ENCODE peak calls at places on chromosome 7, in ten cellular contexts. S, I, M, Q, E, B, D, L, V and K are unnamed samples. For H3K4me1, the result is how much of the 10 kb centered on the place peaks cover.

GRCh38 chr7:140896996-140897395 is 27.7 kb downstream of the BRAF start:
- DNase-seq in Q (no peak), V (no peak), L (no peak), B (no peak), M (no peak), I (no peak), E (no peak), D (no peak), S (no peak), K (no peak)

GRCh38 chr7:50739744-50740455 is 42.8 kb downstream of the GRB10 start:
- DNase-seq in S (peak), M (no peak), D (peak), V (no peak), Q (no peak), E (no peak), I (no peak), L (no peak), B (peak), K (no peak)

GRCh38 chr7:130421685-130422084 is 19.1 kb downstream of the CEP41 start:
- DNase-seq in E (no peak), L (no peak), M (no peak), D (peak), Q (no peak), V (no peak), S (no peak), B (no peak), I (no peak), K (no peak)

GRCh38 chr7:37410305-37411209 is 38.1 kb downstream of the ELMO1 start:
- DNase-seq in D (no peak), E (no peak), I (no peak), B (no peak), S (no peak), V (no peak), M (no peak), L (no peak), Q (no peak), K (no peak)

GRCh38 chr7:27689045-27689877 is 26.6 kb upstream of the HIBADH start:
- DNase-seq in D (peak), Q (peak), L (peak), B (peak), M (no peak), S (no peak), E (peak), V (no peak), I (no peak), K (no peak)

GRCh38 chr7:32941181-32941995 is 15.9 kb upstream of the FKBP9 start:
- DNase-seq in Q (no peak), S (no peak), V (no peak), D (no peak), B (no peak), I (no peak), M (no peak), L (no peak), E (no peak), K (no peak)

GRCh38 chr7:7969306-7970112 is 913 bp downstream of the GLCCI1 start:
- DNase-seq in D (peak), I (peak), E (peak), B (peak), L (peak), Q (peak), V (peak), M (no peak), S (peak), K (peak)

GRCh38 chr7:92064414-92065029 is 69.8 kb downstream of the CYP51A1 start:
- DNase-seq in M (no peak), L (no peak), V (no peak), S (no peak), E (no peak), Q (no peak), B (no peak), D (no peak), I (no peak), K (no peak)

GRCh38 chr7:158753900-158754299 is 49.3 kb upstream of the NCAPG2 start:
- DNase-seq in E (no peak), M (no peak), L (no peak), S (no peak), Q (no peak), B (no peak), D (no peak), I (no peak), V (no peak), K (no peak)

GRCh38 chr7:155344270-155344617 is 46.6 kb downstream of the INSIG1 start:
- DNase-seq in I (peak), M (no peak), L (no peak), S (no peak), B (no peak), E (no peak), D (no peak), Q (no peak), V (no peak), K (peak)

GRCh38 chr7:10312942-10313341 is 660.7 kb upstream of the PHF14 start:
- DNase-seq in Q (no peak), E (no peak), L (no peak), V (no peak), M (no peak), S (no peak), I (no peak), B (no peak), D (no peak), K (no peak)

GRCh38 chr7:602341-603141 is 82.9 kb upstream of the PDGFA start:
- DNase-seq in Q (no peak), V (no peak), E (no peak), S (no peak), D (no peak), M (no peak), B (no peak), I (peak), L (peak), K (peak)

GRCh38 chr7:125814030-125814535 is 884.5 kb upstream of the POT1 start:
- DNase-seq in B (no peak), D (no peak), Q (no peak), E (no peak), M (no peak), I (no peak), S (no peak), V (no peak), L (no peak), K (no peak)

GRCh38 chr7:142420554-142421362 is 162.9 kb upstream of the PRSS58 start:
- DNase-seq in E (no peak), B (peak), V (no peak), M (peak), D (peak), I (no peak), L (no peak), Q (peak), S (no peak), K (no peak)

GRCh38 chr7:138963675-138964074 is 17.5 kb downstream of the KIAA1549 start:
- DNase-seq in I (no peak), S (no peak), E (no peak), B (no peak), L (no peak), M (no peak), V (no peak), D (no peak), Q (no peak), K (no peak)

GRCh38 chr7:2855386-2855785 is 11.3 kb upstream of the GNA12 start:
- DNase-seq in M (no peak), B (no peak), E (no peak), Q (no peak), I (no peak), D (no peak), L (no peak), V (no peak), S (no peak), K (no peak)

GRCh38 chr7:88357794-88358533 is 51.3 kb upstream of the STEAP4 start:
- DNase-seq in M (no peak), E (peak), S (no peak), Q (peak), B (no peak), D (peak), V (no peak), I (no peak), L (no peak), K (no peak)

GRCh38 chr7:27031289-27032172 is 64.3 kb downstream of the HOXA1 start:
- DNase-seq in V (no peak), E (peak), S (no peak), Q (no peak), I (no peak), L (no peak), B (no peak), M (no peak), D (peak), K (no peak)

GRCh38 chr7:51647931-51648351 is 331.3 kb upstream of the COBL start:
- DNase-seq in D (peak), V (no peak), E (no peak), Q (no peak), I (peak), M (no peak), S (no peak), B (no peak), L (peak), K (no peak)

GRCh38 chr7:40840990-40841389 is 706.2 kb downstream of the SUGCT start:
- DNase-seq in D (no peak), B (no peak), M (no peak), Q (no peak), S (no peak), L (no peak), E (no peak), V (no peak), I (no peak), K (no peak)

GRCh38 chr7:112495820-112496462 is 15.2 kb downstream of the LSMEM1 start:
- DNase-seq in S (no peak), E (peak), L (peak), V (peak), I (peak), D (peak), Q (peak), M (peak), B (peak), K (no peak)

DNA sequence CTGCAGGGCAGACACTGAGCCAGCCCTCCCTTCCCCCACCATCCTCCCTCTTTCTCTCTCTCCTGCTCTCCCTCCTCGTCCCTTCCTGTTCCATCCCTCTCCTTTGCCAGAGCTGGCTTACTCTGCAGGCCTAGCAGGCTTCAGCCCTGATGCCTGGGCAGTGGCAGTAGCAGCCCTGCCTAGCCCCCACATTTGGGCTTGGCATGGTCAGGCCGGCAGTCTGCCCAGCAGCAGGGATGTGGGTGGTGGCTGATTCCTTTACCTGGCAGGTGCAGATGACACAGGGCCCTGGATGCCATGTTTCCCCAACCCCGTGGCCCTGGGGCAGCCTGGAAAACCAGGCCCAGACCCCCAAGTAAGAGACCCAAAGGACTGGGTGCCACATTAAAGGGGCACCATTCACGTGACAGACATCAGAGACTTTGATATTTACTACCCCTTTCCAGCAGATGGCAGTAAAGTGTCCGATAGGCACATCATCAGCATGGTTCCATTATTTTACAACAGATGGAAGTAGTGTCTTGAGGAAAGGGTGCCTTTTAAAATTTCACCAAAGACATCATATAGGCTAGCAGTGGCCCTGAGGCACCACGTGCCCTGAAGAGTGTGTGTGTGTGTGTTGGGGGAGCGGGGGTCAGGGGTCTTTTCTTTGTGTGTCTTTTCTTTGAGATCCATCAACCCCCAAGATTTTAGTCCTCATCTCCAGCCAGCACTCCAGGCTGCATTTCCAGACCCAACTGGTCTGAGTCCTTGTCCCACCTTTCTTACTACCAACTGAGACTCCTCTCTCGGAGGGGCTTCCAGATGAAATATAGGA is 5.9 kb downstream of the KCP start:
- DNase-seq in I (peak), M (peak), L (peak), S (no peak), D (peak), B (peak), Q (peak), V (peak), E (peak), K (no peak)
- H3K4me3 ChIP-seq in I (no peak), M (no peak), L (no peak), S (no peak), D (no peak), B (no peak), Q (no peak), V (no peak), E (no peak), K (no peak)

DNA sequence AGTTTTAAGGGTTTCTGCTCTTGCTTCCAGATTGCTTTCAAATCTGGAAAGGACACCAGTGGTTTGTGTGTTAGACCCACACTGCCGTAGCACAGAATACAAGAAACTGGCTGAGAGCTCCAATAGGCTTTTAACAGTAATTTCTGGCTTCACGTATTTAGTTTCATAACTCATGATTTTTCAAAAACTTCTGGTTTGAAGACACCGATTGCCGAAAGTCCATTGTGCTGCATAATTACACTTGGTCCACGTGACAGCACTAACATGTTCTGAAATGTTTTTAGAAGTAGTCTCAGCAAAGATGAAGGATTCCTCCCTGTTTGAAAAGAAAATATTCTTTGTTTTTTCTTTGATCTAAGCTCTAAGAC is 3.8 kb downstream of the EGFR start:
- DNase-seq in S (no peak), B (no peak), V (no peak), M (no peak), E (no peak), Q (no peak), D (no peak), L (no peak), I (no peak), K (no peak)
- H3K4me1 ChIP-seq in S (under half), B (under half), V (under half), M (under half), E (under half), Q (half or more), D (under half), L (half or more), I (under half), K (half or more)

DNA sequence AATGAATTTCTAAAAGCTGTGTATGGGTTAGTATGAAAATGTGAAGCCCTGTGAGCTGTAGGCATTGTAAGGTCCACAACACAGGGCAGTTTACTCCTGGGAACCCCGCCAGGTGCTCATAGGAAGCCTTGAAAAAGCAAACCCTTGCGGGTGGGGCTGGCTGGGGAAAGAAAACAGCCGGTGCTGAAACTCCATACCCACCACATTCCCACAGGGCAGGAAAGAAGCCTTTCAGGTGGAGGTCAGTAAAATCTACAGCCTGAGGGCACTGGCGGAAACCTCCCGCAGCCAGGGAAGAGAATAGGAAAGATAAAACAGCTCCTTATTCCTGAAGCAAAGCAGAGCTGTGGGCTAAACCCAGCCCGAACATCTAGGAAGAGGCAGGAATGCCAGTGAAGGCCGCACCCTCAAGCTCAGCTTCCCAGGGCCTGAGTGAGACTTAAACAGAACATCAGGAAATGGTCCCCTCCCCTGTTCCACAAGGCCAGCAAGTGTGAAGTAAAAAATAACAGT is 34.7 kb downstream of the PODXL start:
- DNase-seq in V (no peak), I (peak), D (no peak), M (no peak), E (no peak), Q (peak), L (peak), B (peak), S (no peak), K (no peak)
- H3K27ac ChIP-seq in V (peak), I (peak), D (peak), M (peak), E (no peak), Q (peak), L (peak), B (peak), S (no peak), K (peak)

DNA sequence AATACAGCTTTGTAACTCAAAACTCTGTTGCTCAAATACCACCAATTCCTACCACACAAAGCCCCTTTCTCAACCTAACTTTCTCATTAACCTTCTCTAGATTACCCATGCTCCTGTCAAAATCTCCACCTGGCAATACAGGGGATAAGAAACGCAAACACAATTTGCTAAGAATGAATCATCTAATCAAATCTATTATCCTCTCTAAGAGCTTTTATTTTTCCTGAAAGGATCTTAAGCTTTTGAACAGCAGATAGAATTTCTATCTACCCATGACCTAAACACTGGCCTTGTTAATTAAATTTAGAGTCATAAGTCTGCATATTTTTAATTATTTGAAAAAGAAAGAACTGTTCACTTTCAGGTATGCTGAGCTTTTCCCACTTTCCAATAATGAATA is 98.3 kb downstream of the HBP1 start:
- DNase-seq in E (no peak), V (no peak), D (no peak), L (no peak), M (no peak), I (no peak), Q (no peak), S (no peak), B (no peak), K (no peak)
- H3K4me3 ChIP-seq in E (no peak), V (no peak), D (no peak), L (no peak), M (no peak), I (no peak), Q (no peak), S (no peak), B (no peak), K (no peak)

GRCh38 chr7:33981686-33982424 is 76.5 kb downstream of the BMPER start:
- DNase-seq in I (no peak), E (no peak), D (peak), L (no peak), M (no peak), B (no peak), V (no peak), S (no peak), Q (no peak), K (no peak)

GRCh38 chr7:33979807-33980355 is 74.5 kb downstream of the BMPER start:
- DNase-seq in B (peak), M (no peak), E (no peak), S (no peak), L (no peak), V (no peak), D (peak), Q (peak), I (no peak), K (no peak)

GRCh38 chr7:33979300-33979806 is 74.0 kb downstream of the BMPER start:
- DNase-seq in S (no peak), M (no peak), E (no peak), B (peak), D (peak), L (no peak), Q (no peak), I (no peak), V (no peak), K (no peak)

GRCh38 chr7:33982425-33982786 is 77.1 kb downstream of the BMPER start:
- DNase-seq in V (no peak), D (peak), E (no peak), L (no peak), B (peak), M (peak), I (no peak), Q (peak), S (no peak), K (no peak)

DNA sequence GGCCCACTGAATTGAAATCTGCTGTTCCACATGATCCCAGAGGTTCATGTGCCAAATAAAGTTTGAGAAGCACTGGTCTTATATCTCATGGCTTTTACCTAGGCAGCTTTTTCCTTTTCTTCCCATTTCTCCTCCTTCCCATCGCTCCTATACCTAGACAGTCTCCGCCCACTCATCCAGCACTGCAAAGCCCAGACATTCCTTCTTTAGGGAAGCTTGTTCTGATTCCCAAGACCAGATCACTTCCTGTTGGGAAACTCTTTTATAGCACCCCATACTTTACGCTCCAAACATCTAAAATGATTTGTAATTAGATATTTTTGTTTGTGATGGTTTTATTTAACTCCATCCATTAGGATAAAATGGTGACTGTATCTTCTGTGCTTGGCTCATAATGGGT is 75.9 kb downstream of the BMPER start:
- DNase-seq in B (peak), I (no peak), L (no peak), V (no peak), S (no peak), D (peak), Q (no peak), E (no peak), M (no peak), K (no peak)
- H3K4me1 ChIP-seq in B (under half), I (under half), L (under half), V (under half), S (under half), D (under half), Q (half or more), E (under half), M (under half), K (under half)

GRCh38 chr7:29612596-29612995 is 49.0 kb downstream of the PRR15 start:
- DNase-seq in E (no peak), M (no peak), I (no peak), V (no peak), D (peak), Q (no peak), L (no peak), S (no peak), B (no peak), K (no peak)
- H3K27ac ChIP-seq in E (no peak), M (no peak), I (no peak), V (no peak), D (no peak), Q (no peak), L (no peak), S (no peak), B (no peak), K (no peak)